ENCODE peak calls at places on chromosomes 2 and 18, in nine cellular contexts. O is Calu3, H is Peyer's patch, L is GM23338, U is OCI-LY7, J is fibroblast of pulmonary artery, S is mammary epithelial cell, V is GM10248, P is WERI-Rb-1. K is an unnamed sample.

GRCh38 chr2:62293490-62294212 is 97.7 kb downstream of the B3GNT2 start:
- DNase-seq in O (peak; percentile 84), H (peak; percentile 83), L (peak; percentile 83), U (peak; percentile 31), J (no peak), S (peak; percentile 60), V (no peak), P (no peak), K (peak; percentile 85)

GRCh38 chr18:55018602-55019001 is 59.3 kb upstream of the CCDC68 start:
- DNase-seq in O (no peak), H (no peak), L (peak; percentile 27), U (no peak), J (peak; percentile 83), S (no peak), V (no peak), P (no peak), K (peak; percentile 42)

GRCh38 chr2:210591663-210592062 is 35.3 kb downstream of the CPS1 start:
- DNase-seq in O (no peak), H (no peak), L (no peak), U (no peak), J (no peak), S (no peak), V (no peak), P (no peak), K (no peak)

GRCh38 chr2:12010779-12011178 is 264.3 kb downstream of the LPIN1 start:
- DNase-seq in O (no peak), H (no peak), L (no peak), U (no peak), J (no peak), S (no peak), V (no peak), P (no peak), K (no peak)

GRCh38 chr2:215843579-215843978 is 169.8 kb downstream of the MREG start:
- DNase-seq in O (no peak), H (no peak), L (no peak), U (no peak), J (peak; percentile 74), S (peak; percentile 96), V (no peak), P (no peak), K (peak; percentile 96)

GRCh38 chr2:193349642-193350041 is 1154.9 kb upstream of the TMEFF2 start:
- DNase-seq in O (no peak), H (no peak), L (no peak), U (no peak), J (no peak), S (no peak), V (no peak), P (no peak), K (no peak)

GRCh38 chr2:178268435-178268834 is 74.1 kb downstream of the OSBPL6 start:
- DNase-seq in O (no peak), H (no peak), L (no peak), U (no peak), J (peak; percentile 38), S (peak; percentile 39), V (no peak), P (no peak), K (peak; percentile 84)

GRCh38 chr2:8676191-8676914 is 5.5 kb upstream of the ID2 start:
- DNase-seq in O (peak; percentile 61), H (peak; percentile 84), L (peak; percentile 63), U (no peak), J (peak; percentile 84), S (no peak), V (no peak), P (no peak), K (peak; percentile 33)

DNA sequence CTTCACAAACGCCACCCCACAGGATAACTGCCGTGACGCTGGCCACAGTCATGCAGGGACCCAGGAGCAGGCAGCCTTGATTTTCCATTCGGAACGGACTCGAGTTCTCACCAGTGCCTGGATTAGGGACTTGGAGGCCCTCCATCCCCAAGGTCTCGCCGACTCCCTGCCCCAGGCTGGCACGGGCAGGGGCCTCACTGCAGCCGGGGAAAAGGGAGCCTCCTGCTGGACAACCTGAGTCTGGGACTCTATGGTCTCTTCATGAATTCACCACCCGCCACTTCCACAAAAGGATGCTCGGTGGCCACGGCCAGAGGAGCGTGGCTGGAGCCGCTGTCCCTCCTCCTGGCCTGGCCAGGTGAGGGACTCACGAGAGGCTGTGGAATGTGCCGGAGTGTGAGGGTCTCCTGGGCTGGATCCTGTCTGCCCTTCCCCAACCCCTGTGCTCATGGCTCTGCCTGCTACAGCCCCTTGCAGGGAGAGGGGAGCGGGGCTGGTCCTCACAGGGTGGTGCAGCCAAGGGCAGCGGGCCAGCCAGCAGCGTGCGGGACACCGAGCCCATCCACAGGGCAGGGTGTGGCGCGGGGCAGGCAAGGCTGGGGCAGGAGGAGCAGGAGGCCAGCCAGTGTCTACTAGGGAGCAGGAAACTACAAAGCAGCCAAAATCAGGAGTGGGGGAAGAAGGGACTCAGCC is 42.3 kb downstream of the AQP12A start:
- DNase-seq in O (no peak), H (no peak), L (no peak), U (peak; percentile 23), J (no peak), S (no peak), V (peak; percentile 47), P (no peak), K (no peak)
- TF ChIP-seq CTCF in O (no peak), H (no peak), L (no peak), U (peak; percentile 56), J (no peak), S (no peak), V (peak; percentile 25), P (peak; percentile 5), K (no peak)

DNA sequence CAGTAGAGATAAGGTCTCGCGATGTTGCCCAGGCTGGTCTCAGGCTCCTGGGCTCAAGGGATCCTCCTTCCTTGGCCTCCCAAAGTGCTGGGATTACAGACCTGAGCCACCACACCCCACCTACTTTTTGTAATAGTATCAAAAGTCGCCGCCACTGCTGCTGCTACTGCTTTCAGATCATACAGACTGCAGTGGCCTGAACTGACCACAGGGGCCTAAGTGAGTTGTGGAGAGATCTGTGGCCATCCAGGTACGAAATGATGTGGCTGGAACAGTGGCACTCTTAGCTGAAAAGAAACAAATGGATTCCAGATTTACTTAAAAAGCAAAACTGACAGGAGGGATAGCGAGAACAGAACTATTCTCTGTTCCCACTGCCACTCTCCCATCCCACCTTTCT is 32.9 kb upstream of the POMC start:
- DNase-seq in O (no peak), H (no peak), L (peak; percentile 62), U (no peak), J (no peak), S (no peak), V (no peak), P (peak; percentile 36), K (no peak)
- TF ChIP-seq CTCF in O (no peak), H (no peak), L (peak; percentile 37), U (peak; percentile 50), J (peak; percentile 28), S (no peak), V (peak; percentile 14), P (peak; percentile 33), K (peak; percentile 30)

GRCh38 chr2:96111823-96112500 is 4.4 kb downstream of the ADRA2B start:
- DNase-seq in O (no peak), H (no peak), L (no peak), U (peak; percentile 32), J (no peak), S (peak; percentile 14), V (no peak), P (no peak), K (no peak)

GRCh38 chr2:96114546-96114902 is 1.8 kb downstream of the ADRA2B start:
- DNase-seq in O (no peak), H (no peak), L (no peak), U (no peak), J (no peak), S (no peak), V (no peak), P (no peak), K (no peak)

GRCh38 chr2:96113951-96114350 is 2.4 kb downstream of the ADRA2B start:
- DNase-seq in O (no peak), H (no peak), L (no peak), U (no peak), J (no peak), S (no peak), V (no peak), P (no peak), K (no peak)

GRCh38 chr2:96112501-96113366 is 3.6 kb downstream of the ADRA2B start:
- DNase-seq in O (no peak), H (no peak), L (no peak), U (no peak), J (no peak), S (no peak), V (no peak), P (no peak), K (no peak)

GRCh38 chr2:96113367-96113677 is 3.0 kb downstream of the ADRA2B start:
- DNase-seq in O (no peak), H (no peak), L (peak; percentile 57), U (peak; percentile 59), J (no peak), S (no peak), V (no peak), P (no peak), K (no peak)
- TF ChIP-seq CTCF in O (no peak), H (no peak), L (peak; percentile 63), U (peak; percentile 81), J (no peak), S (no peak), V (peak; percentile 25), P (peak; percentile 48), K (no peak)

DNA sequence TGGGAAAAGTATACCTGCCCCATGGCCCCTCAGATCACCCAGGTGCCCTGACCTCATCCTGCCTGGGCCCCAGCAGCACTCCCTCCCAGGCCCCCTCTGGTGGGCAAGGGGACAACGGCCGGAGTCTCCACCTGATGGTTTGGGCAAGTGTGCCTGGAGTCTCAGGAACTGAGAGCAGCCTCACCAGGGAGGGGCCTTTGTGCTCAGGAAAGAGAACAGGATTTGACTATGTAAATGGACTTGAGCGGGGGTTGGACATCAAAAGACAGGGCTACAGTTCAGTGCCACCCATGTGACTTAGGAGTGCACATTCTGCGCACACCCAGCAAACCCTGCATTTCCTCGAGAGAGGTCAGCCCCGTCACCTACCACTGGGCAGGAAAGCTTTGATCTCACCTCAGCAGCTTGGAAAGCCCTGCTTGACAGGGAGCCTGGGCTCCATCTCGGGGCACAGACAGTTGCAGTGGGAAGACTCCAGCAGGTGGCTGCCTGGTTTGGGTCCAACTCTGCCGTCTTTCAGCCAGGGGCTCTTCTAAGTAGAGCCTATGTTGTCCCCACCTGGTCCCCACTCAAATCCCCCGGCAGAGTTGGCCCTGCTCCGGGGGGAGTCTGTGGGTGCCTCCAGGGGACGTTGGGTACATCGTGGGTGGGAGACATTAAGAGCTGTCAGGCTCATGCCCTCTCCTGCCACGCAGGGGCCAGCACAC is 3.3 kb downstream of the INPP5D start:
- DNase-seq in O (no peak), H (peak; percentile 88), L (peak; percentile 78), U (peak; percentile 93), J (no peak), S (no peak), V (peak; percentile 78), P (peak; percentile 21), K (no peak)
- TF ChIP-seq CTCF in O (peak; percentile 18), H (peak; percentile 9), L (peak; percentile 56), U (peak; percentile 51), J (no peak), S (no peak), V (peak; percentile 22), P (peak; percentile 33), K (no peak)